ENCODE peak calls at places on chromosome 1, in five cellular contexts. I is HCT116, O is K562, W is A549, G is Panc1. M is an unnamed sample.

GRCh38 chr1:210232524-210233215 is at the start of gene SERTAD4:
- DNase-seq in I (peak), W (no peak), G (no peak), O (no peak), M (peak)

GRCh38 chr1:26739251-26739914 is 43.6 kb downstream of the ARID1A start:
- DNase-seq in O (no peak), G (no peak), I (no peak), W (no peak), M (no peak)

GRCh38 chr1:161726631-161727342 is 5.4 kb downstream of the FCRLB start:
- DNase-seq in G (no peak), W (peak), O (peak), I (peak), M (peak)

GRCh38 chr1:225754940-225755635 is 22.5 kb upstream of the SRP9 start:
- DNase-seq in I (no peak), W (no peak), G (peak), O (no peak), M (no peak)

GRCh38 chr1:177645491-177645890 is 324.4 kb downstream of the SEC16B start:
- DNase-seq in G (no peak), O (no peak), W (no peak), I (no peak), M (no peak)

GRCh38 chr1:30749691-30750583 is 7.6 kb downstream of the LAPTM5 start:
- DNase-seq in O (no peak), G (no peak), I (no peak), W (no peak), M (no peak)

GRCh38 chr1:205581321-205581980 is 50.4 kb downstream of the ELK4 start:
- DNase-seq in W (no peak), I (no peak), G (no peak), O (no peak), M (no peak)

GRCh38 chr1:153597206-153597605 is 15.7 kb downstream of the S100A16 start:
- DNase-seq in G (no peak), I (no peak), O (no peak), W (peak), M (no peak)

GRCh38 chr1:20008391-20008841 is 29.0 kb upstream of the PLA2G2A start:
- DNase-seq in O (peak), G (no peak), I (no peak), W (peak), M (no peak)

GRCh38 chr1:156419863-156420208 is 50.8 kb downstream of the RHBG start:
- DNase-seq in I (no peak), G (no peak), O (peak), W (no peak), M (peak)

GRCh38 chr1:29962831-29963247 is 726.5 kb downstream of the PTPRU start:
- DNase-seq in O (peak), I (peak), G (no peak), W (peak), M (no peak)

GRCh38 chr1:117166076-117166475 is 44.5 kb upstream of the TRIM45 start:
- DNase-seq in W (peak), G (peak), I (no peak), O (no peak), M (no peak)

GRCh38 chr1:85087659-85088407 is 39.5 kb upstream of the MCOLN3 start:
- DNase-seq in W (no peak), G (no peak), O (no peak), I (no peak), M (no peak)

GRCh38 chr1:56547977-56548376 is 31.4 kb downstream of the PLPP3 start:
- DNase-seq in W (no peak), O (no peak), G (no peak), I (no peak), M (no peak)

GRCh38 chr1:65911679-65912078 is 119.0 kb downstream of the PDE4B start:
- DNase-seq in G (no peak), W (no peak), O (no peak), I (no peak), M (peak)

GRCh38 chr1:68213843-68214242 is 18.5 kb downstream of the WLS start:
- DNase-seq in W (no peak), I (no peak), G (no peak), O (no peak), M (no peak)

GRCh38 chr1:154360288-154360687 is 35.0 kb downstream of the ATP8B2 start:
- DNase-seq in G (no peak), I (no peak), O (no peak), W (no peak), M (no peak)

GRCh38 chr1:236301958-236302335 is 20.2 kb upstream of the ERO1B start:
- DNase-seq in I (no peak), G (no peak), O (no peak), W (no peak), M (peak)

GRCh38 chr1:1021860-1022259 is 1.9 kb downstream of the AGRN start:
- DNase-seq in W (no peak), I (no peak), G (no peak), O (no peak), M (no peak)

GRCh38 chr1:25037174-25038074 is 107.3 kb upstream of the RUNX3 start:
- DNase-seq in W (peak), O (peak), G (peak), I (peak), M (peak)

GRCh38 chr1:115067460-115067859 is 21.8 kb downstream of the TSPAN2 start:
- DNase-seq in W (no peak), O (no peak), I (no peak), G (no peak), M (no peak)

GRCh38 chr1:234535763-234536515 is 57.0 kb upstream of the TARBP1 start:
- DNase-seq in W (peak), I (no peak), O (no peak), G (no peak), M (no peak)
- TF ChIP-seq REST in W (no peak), I (no peak), O (no peak), G (no peak), M (no peak)

GRCh38 chr1:240467895-240468294 is 144.1 kb downstream of the GREM2 start:
- DNase-seq in I (no peak), G (no peak), O (no peak), W (no peak), M (no peak)

GRCh38 chr1:240466509-240466908 is 145.4 kb downstream of the GREM2 start:
- DNase-seq in O (no peak), G (no peak), W (no peak), I (no peak), M (no peak)

GRCh38 chr1:240464099-240464498 is 147.9 kb downstream of the GREM2 start:
- DNase-seq in W (no peak), I (no peak), O (no peak), G (no peak), M (no peak)

GRCh38 chr1:240465531-240465940 is 146.4 kb downstream of the GREM2 start:
- DNase-seq in G (no peak), O (no peak), I (no peak), W (no peak), M (peak)

GRCh38 chr1:240468616-240469015 is 143.3 kb downstream of the GREM2 start:
- DNase-seq in W (no peak), O (no peak), I (no peak), G (no peak), M (no peak)
- TF ChIP-seq REST in W (no peak), O (no peak), I (no peak), G (no peak), M (no peak)

GRCh38 chr1:208176654-208177053 is 67.5 kb downstream of the PLXNA2 start:
- DNase-seq in O (no peak), G (no peak), I (no peak), W (no peak), M (no peak)

GRCh38 chr1:208179303-208179702 is 64.9 kb downstream of the PLXNA2 start:
- DNase-seq in I (no peak), O (peak), W (peak), G (no peak), M (no peak)

GRCh38 chr1:208179850-208180416 is 64.3 kb downstream of the PLXNA2 start:
- DNase-seq in W (no peak), I (no peak), G (no peak), O (no peak), M (peak)

GRCh38 chr1:208177656-208178055 is 66.5 kb downstream of the PLXNA2 start:
- DNase-seq in O (no peak), G (no peak), I (no peak), W (no peak), M (peak)

DNA sequence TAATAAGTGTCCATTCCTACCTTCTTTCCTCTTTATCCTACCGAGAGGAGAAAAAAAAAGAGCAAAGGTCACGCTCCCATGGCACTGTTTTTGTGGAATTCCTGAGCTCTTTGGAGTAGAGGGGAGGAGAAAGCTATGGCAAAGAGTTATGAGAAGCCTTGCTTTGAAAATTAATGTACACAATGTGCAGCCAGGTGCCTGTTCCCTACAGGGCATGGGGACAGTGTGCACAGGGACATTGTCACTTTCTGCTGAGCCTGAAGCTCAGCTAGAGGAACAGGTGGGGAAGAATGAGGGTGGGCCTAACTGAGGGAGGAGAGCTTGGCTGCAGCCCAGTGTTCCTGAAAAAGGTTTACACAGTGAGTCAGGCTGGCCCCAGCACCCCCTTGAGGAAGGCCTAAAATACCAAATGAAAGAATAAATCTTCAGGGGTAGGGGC is 66.1 kb downstream of the PLXNA2 start:
- DNase-seq in O (no peak), G (no peak), W (no peak), I (no peak), M (no peak)
- TF ChIP-seq REST in O (no peak), G (no peak), W (no peak), I (no peak), M (no peak)

GRCh38 chr1:17773626-17774326 is 18.6 kb downstream of the ACTL8 start:
- DNase-seq in I (no peak), W (no peak), O (no peak), G (no peak), M (peak)

GRCh38 chr1:17775796-17776195 is 20.7 kb downstream of the ACTL8 start:
- DNase-seq in O (no peak), I (no peak), W (no peak), G (no peak), M (no peak)

GRCh38 chr1:17771014-17771413 is 15.9 kb downstream of the ACTL8 start:
- DNase-seq in O (no peak), G (no peak), I (no peak), W (no peak), M (no peak)

GRCh38 chr1:17774452-17774851 is 19.3 kb downstream of the ACTL8 start:
- DNase-seq in G (no peak), O (no peak), W (no peak), I (no peak), M (no peak)

GRCh38 chr1:17772580-17773215 is 17.6 kb downstream of the ACTL8 start:
- DNase-seq in G (no peak), I (no peak), O (no peak), W (no peak), M (no peak)
- TF ChIP-seq REST in G (no peak), I (no peak), O (no peak), W (no peak), M (no peak)

GRCh38 chr1:199546323-199546722 is 481.2 kb upstream of the NR5A2 start:
- DNase-seq in I (no peak), O (no peak), G (no peak), W (no peak), M (no peak)
- TF ChIP-seq REST in I (no peak), O (no peak), G (no peak), W (no peak), M (no peak)

GRCh38 chr1:89762801-89763648 is 57.8 kb upstream of the LRRC8D start:
- DNase-seq in G (peak), I (peak), O (peak), W (peak), M (peak)

GRCh38 chr1:89763649-89763986 is 57.2 kb upstream of the LRRC8D start:
- DNase-seq in W (no peak), I (no peak), G (no peak), O (no peak), M (peak)

GRCh38 chr1:89762431-89762800 is 58.4 kb upstream of the LRRC8D start:
- DNase-seq in G (no peak), W (no peak), I (no peak), O (no peak), M (no peak)

GRCh38 chr1:89767618-89768017 is 53.2 kb upstream of the LRRC8D start:
- DNase-seq in W (no peak), I (no peak), G (no peak), O (no peak), M (no peak)

GRCh38 chr1:89765774-89766173 is 55.1 kb upstream of the LRRC8D start:
- DNase-seq in I (no peak), O (no peak), W (no peak), G (no peak), M (no peak)
- TF ChIP-seq REST in I (no peak), O (no peak), W (no peak), G (no peak), M (no peak)

GRCh38 chr1:243288062-243288461 is 32.2 kb downstream of the SDCCAG8 start:
- DNase-seq in W (no peak), O (no peak), I (no peak), G (no peak), M (no peak)
- TF ChIP-seq REST in W (no peak), O (no peak), I (no peak), G (no peak), M (no peak)

GRCh38 chr1:10671090-10671489 is 125.4 kb downstream of the CASZ1 start:
- DNase-seq in W (no peak), O (no peak), I (no peak), G (no peak), M (no peak)
- TF ChIP-seq REST in W (no peak), O (no peak), I (no peak), G (no peak), M (no peak)

M was measured in GM23338.